ENCODE peak calls at places on chromosome 10, in five cellular contexts. One of them, this sample, is unnamed.

GRCh38 chr10:86846088-86846487 is 89.7 kb downstream of the BMPR1A start:
- DNase-seq in stimulated activated CD4-positive, alpha-beta T cell treated with anti-CD3 and anti-CD28 coated beads, Interleukin-12 subunit alpha, Interleukin-12 subunit beta, amount 100 ng/mL, for 48 hours: no peak
- DNase-seq in GM20000: no peak
- DNase-seq in NCI-H1105: no peak
- DNase-seq in fibroblast of the conjunctiva: no peak
- DNase-seq in this sample: no peak

GRCh38 chr10:104349623-104350142 is 4.0 kb upstream of the CFAP58 start:
- DNase-seq in stimulated activated CD4-positive, alpha-beta T cell treated with anti-CD3 and anti-CD28 coated beads, Interleukin-12 subunit alpha, Interleukin-12 subunit beta, amount 100 ng/mL, for 48 hours: no peak
- DNase-seq in GM20000: peak; percentile 41
- DNase-seq in NCI-H1105: no peak
- DNase-seq in fibroblast of the conjunctiva: no peak
- DNase-seq in this sample: no peak

GRCh38 chr10:2966134-2966533 is 101.2 kb upstream of the PFKP start:
- DNase-seq in stimulated activated CD4-positive, alpha-beta T cell treated with anti-CD3 and anti-CD28 coated beads, Interleukin-12 subunit alpha, Interleukin-12 subunit beta, amount 100 ng/mL, for 48 hours: no peak
- DNase-seq in GM20000: no peak
- DNase-seq in NCI-H1105: no peak
- DNase-seq in fibroblast of the conjunctiva: no peak
- DNase-seq in this sample: no peak

GRCh38 chr10:35194906-35195305 is 68.3 kb downstream of the CREM start:
- DNase-seq in stimulated activated CD4-positive, alpha-beta T cell treated with anti-CD3 and anti-CD28 coated beads, Interleukin-12 subunit alpha, Interleukin-12 subunit beta, amount 100 ng/mL, for 48 hours: no peak
- DNase-seq in GM20000: no peak
- DNase-seq in NCI-H1105: no peak
- DNase-seq in fibroblast of the conjunctiva: no peak
- DNase-seq in this sample: no peak

GRCh38 chr10:17725703-17726102 is 26.3 kb upstream of the TMEM236 start:
- DNase-seq in stimulated activated CD4-positive, alpha-beta T cell treated with anti-CD3 and anti-CD28 coated beads, Interleukin-12 subunit alpha, Interleukin-12 subunit beta, amount 100 ng/mL, for 48 hours: no peak
- DNase-seq in GM20000: no peak
- DNase-seq in NCI-H1105: no peak
- DNase-seq in fibroblast of the conjunctiva: no peak
- DNase-seq in this sample: no peak

GRCh38 chr10:6299234-6299633 is 96.5 kb downstream of the PFKFB3 start:
- DNase-seq in stimulated activated CD4-positive, alpha-beta T cell treated with anti-CD3 and anti-CD28 coated beads, Interleukin-12 subunit alpha, Interleukin-12 subunit beta, amount 100 ng/mL, for 48 hours: no peak
- DNase-seq in GM20000: no peak
- DNase-seq in NCI-H1105: no peak
- DNase-seq in fibroblast of the conjunctiva: no peak
- DNase-seq in this sample: no peak

GRCh38 chr10:92407305-92408016 is 116.5 kb downstream of the MARCHF5 start:
- DNase-seq in stimulated activated CD4-positive, alpha-beta T cell treated with anti-CD3 and anti-CD28 coated beads, Interleukin-12 subunit alpha, Interleukin-12 subunit beta, amount 100 ng/mL, for 48 hours: no peak
- DNase-seq in GM20000: no peak
- DNase-seq in NCI-H1105: no peak
- DNase-seq in fibroblast of the conjunctiva: no peak
- DNase-seq in this sample: no peak

GRCh38 chr10:68231916-68232315 is at the start of gene ATOH7:
- DNase-seq in stimulated activated CD4-positive, alpha-beta T cell treated with anti-CD3 and anti-CD28 coated beads, Interleukin-12 subunit alpha, Interleukin-12 subunit beta, amount 100 ng/mL, for 48 hours: no peak
- DNase-seq in GM20000: no peak
- DNase-seq in NCI-H1105: no peak
- DNase-seq in fibroblast of the conjunctiva: no peak
- DNase-seq in this sample: no peak

GRCh38 chr10:113356794-113357687 is 195.8 kb upstream of the HABP2 start:
- DNase-seq in stimulated activated CD4-positive, alpha-beta T cell treated with anti-CD3 and anti-CD28 coated beads, Interleukin-12 subunit alpha, Interleukin-12 subunit beta, amount 100 ng/mL, for 48 hours: no peak
- DNase-seq in GM20000: no peak
- DNase-seq in NCI-H1105: no peak
- DNase-seq in fibroblast of the conjunctiva: peak; percentile 27
- DNase-seq in this sample: no peak

GRCh38 chr10:113108180-113108835 is 158.3 kb downstream of the TCF7L2 start:
- DNase-seq in stimulated activated CD4-positive, alpha-beta T cell treated with anti-CD3 and anti-CD28 coated beads, Interleukin-12 subunit alpha, Interleukin-12 subunit beta, amount 100 ng/mL, for 48 hours: peak; percentile 9
- DNase-seq in GM20000: no peak
- DNase-seq in NCI-H1105: no peak
- DNase-seq in fibroblast of the conjunctiva: no peak
- DNase-seq in this sample: no peak

GRCh38 chr10:13949844-13950542 is 363.2 kb downstream of the PRPF18 start:
- DNase-seq in stimulated activated CD4-positive, alpha-beta T cell treated with anti-CD3 and anti-CD28 coated beads, Interleukin-12 subunit alpha, Interleukin-12 subunit beta, amount 100 ng/mL, for 48 hours: no peak
- DNase-seq in GM20000: no peak
- DNase-seq in NCI-H1105: no peak
- DNase-seq in fibroblast of the conjunctiva: peak; percentile 62
- DNase-seq in this sample: no peak